ENCODE peak calls at places on chromosomes 7 and 10, in nine cellular contexts. P is amygdala; J is fibroblast of mammary gland; K is EL; V is HT-29; M is germinal center; Q is stimulated activated CD4-positive, alpha-beta T cell treated with anti-CD3 and anti-CD28 coated beads, Interleukin-1b, Interleukin-23, amount 100 ng/mL, for 1 hour; Z is GM23248; N is activated CD8-positive, alpha-beta memory T cell treated with anti-CD3 and anti-CD28 coated beads for 4 hours. E is an unnamed sample.

GRCh38 chr10:129962558-129963075 is 1.5 kb downstream of the EBF3 start:
- DNase-seq in M (no peak), J (no peak), P (no peak), N (no peak), V (no peak), K (no peak), Z (no peak), Q (no peak), E (no peak)

GRCh38 chr10:127649642-127650041 is 87.3 kb upstream of the FOXI2 start:
- DNase-seq in Q (no peak), K (peak; percentile 4), P (no peak), J (peak; percentile 5), M (no peak), N (no peak), Z (peak; percentile 1), V (peak; percentile 12), E (peak; percentile 37)

GRCh38 chr10:60490013-60490412 is 100.3 kb upstream of the ANK3 start:
- DNase-seq in Z (peak; percentile 13), K (no peak), M (no peak), P (no peak), N (no peak), J (no peak), Q (no peak), V (no peak), E (no peak)

GRCh38 chr7:66905689-66906088 is 15.3 kb upstream of the TMEM248 start:
- DNase-seq in M (no peak), Z (peak; percentile 20), P (no peak), J (no peak), N (no peak), V (no peak), K (peak; percentile 5), Q (no peak), E (peak; percentile 30)

GRCh38 chr7:133550145-133550544 is 297.3 kb downstream of the EXOC4 start:
- DNase-seq in V (no peak), Z (no peak), K (no peak), Q (no peak), N (no peak), J (no peak), M (no peak), P (no peak), E (no peak)

GRCh38 chr10:91137822-91138221 is 82.6 kb upstream of the PCGF5 start:
- DNase-seq in J (no peak), N (no peak), P (no peak), M (no peak), K (no peak), V (no peak), Q (no peak), Z (no peak), E (no peak)

GRCh38 chr10:101693701-101694055 is 1.3 kb downstream of the FBXW4 start:
- DNase-seq in N (no peak), J (peak; percentile 64), M (no peak), Q (no peak), K (no peak), P (no peak), Z (peak; percentile 80), V (peak; percentile 63), E (peak; percentile 75)

GRCh38 chr10:2885276-2885955 is 181.9 kb upstream of the PFKP start:
- DNase-seq in P (no peak), N (no peak), Z (no peak), V (no peak), M (no peak), K (no peak), Q (no peak), J (no peak), E (peak; percentile 83)